ENCODE peak calls at places on chromosomes 12 and 14, in nine cellular contexts. L is kidney; D is CD8-positive, alpha-beta T cell; V is brain microvascular endothelial cell; W is effector memory CD4-positive, alpha-beta T cell; M is right lobe of liver; Q is testis; O is upper lobe of right lung; P is heart right ventricle. I is an unnamed sample. For H3K36me3, the result is how much of the 10 kb centered on the place peaks cover.

GRCh38 chr14:94129758-94130414 is 482 bp upstream of the IFI27L2 start:
- DNase-seq in L (no peak), D (peak), V (peak), W (peak), M (no peak), Q (peak), O (no peak), P (peak), I (peak)

GRCh38 chr12:3792623-3793288 is 39.8 kb upstream of the CRACR2A start:
- DNase-seq in L (no peak), D (no peak), V (no peak), W (no peak), M (peak), Q (no peak), O (no peak), P (no peak), I (no peak)

GRCh38 chr14:68982581-68982980 is 3.5 kb upstream of the ACTN1 start:
- DNase-seq in L (no peak), D (no peak), V (no peak), W (no peak), M (no peak), Q (no peak), O (no peak), P (no peak), I (no peak)

GRCh38 chr14:105830171-105830570 is 303.8 kb downstream of the TMEM121 start:
- DNase-seq in L (no peak), D (no peak), V (no peak), W (no peak), M (no peak), Q (no peak), O (no peak), P (no peak), I (no peak)

GRCh38 chr12:79420146-79420618 is 270.6 kb downstream of the PAWR start:
- DNase-seq in L (no peak), D (no peak), V (peak), W (no peak), M (no peak), Q (no peak), O (no peak), P (no peak), I (no peak)

GRCh38 chr12:61546296-61546695 is 713.9 kb upstream of the USP15 start:
- DNase-seq in L (no peak), D (no peak), V (peak), W (no peak), M (no peak), Q (no peak), O (no peak), P (no peak), I (no peak)

GRCh38 chr12:54201001-54201794 is 12.4 kb upstream of the SMUG1 start:
- DNase-seq in L (peak), D (peak), V (peak), W (peak), M (peak), Q (peak), O (peak), P (peak), I (peak)

GRCh38 chr14:28762290-28762948 is 4.2 kb upstream of the FOXG1 start:
- DNase-seq in L (no peak), D (no peak), V (no peak), W (no peak), M (no peak), Q (no peak), O (no peak), P (no peak), I (no peak)

GRCh38 chr12:4107436-4107878 is 166.1 kb upstream of the CCND2 start:
- DNase-seq in L (no peak), D (peak), V (peak), W (peak), M (no peak), Q (peak), O (no peak), P (peak), I (peak)

GRCh38 chr12:96044017-96044985 is 8.9 kb upstream of the LTA4H start:
- DNase-seq in L (no peak), D (no peak), V (peak), W (no peak), M (no peak), Q (no peak), O (no peak), P (no peak), I (no peak)

GRCh38 chr14:90295870-90296516 is 35.7 kb downstream of the NRDE2 start:
- DNase-seq in L (no peak), D (no peak), V (peak), W (no peak), M (no peak), Q (no peak), O (no peak), P (no peak), I (no peak)

GRCh38 chr14:104180561-104181165 is 42.3 kb downstream of the KIF26A start:
- DNase-seq in L (no peak), D (no peak), V (no peak), W (no peak), M (no peak), Q (no peak), O (no peak), P (no peak), I (no peak)

GRCh38 chr12:65952737-65953209 is 128.5 kb downstream of the HMGA2 start:
- DNase-seq in L (no peak), D (no peak), V (peak), W (no peak), M (no peak), Q (no peak), O (no peak), P (no peak), I (no peak)

GRCh38 chr14:77026166-77026929 is 2.2 kb downstream of the IRF2BPL start:
- DNase-seq in L (peak), D (no peak), V (no peak), W (no peak), M (peak), Q (no peak), O (peak), P (no peak), I (no peak)

GRCh38 chr14:57266060-57266459 is 2.6 kb downstream of the EXOC5 start:
- DNase-seq in L (no peak), D (no peak), V (no peak), W (no peak), M (no peak), Q (no peak), O (no peak), P (no peak), I (no peak)

GRCh38 chr12:47033081-47033480 is 46.3 kb upstream of the PCED1B start:
- DNase-seq in L (peak), D (no peak), V (no peak), W (no peak), M (peak), Q (peak), O (peak), P (no peak), I (no peak)

GRCh38 chr12:77032406-77032805 is 33.0 kb downstream of the E2F7 start:
- DNase-seq in L (no peak), D (no peak), V (no peak), W (no peak), M (no peak), Q (no peak), O (no peak), P (no peak), I (no peak)

GRCh38 chr12:118292836-118293235 is 79.9 kb downstream of the TAOK3 start:
- DNase-seq in L (no peak), D (no peak), V (no peak), W (no peak), M (no peak), Q (no peak), O (no peak), P (no peak), I (no peak)

GRCh38 chr14:57835751-57836150 is 30.1 kb downstream of the SLC35F4 start:
- DNase-seq in L (no peak), D (no peak), V (no peak), W (no peak), M (no peak), Q (no peak), O (no peak), P (no peak), I (no peak)

GRCh38 chr14:73943083-73943482 is 6.8 kb downstream of the FAM161B start:
- DNase-seq in L (no peak), D (no peak), V (peak), W (no peak), M (no peak), Q (no peak), O (no peak), P (no peak), I (no peak)

GRCh38 chr12:48686037-48686595 is 4.1 kb upstream of the KANSL2 start:
- DNase-seq in L (no peak), D (no peak), V (no peak), W (no peak), M (no peak), Q (no peak), O (no peak), P (no peak), I (no peak)

GRCh38 chr12:41141076-41141475 is 47.0 kb upstream of the PDZRN4 start:
- DNase-seq in L (no peak), D (no peak), V (no peak), W (no peak), M (no peak), Q (no peak), O (no peak), P (no peak), I (no peak)
- H3K27ac ChIP-seq in L (no peak), D (no peak), V (no peak), W (no peak), M (no peak), Q (no peak), O (no peak), P (no peak), I (no peak)

GRCh38 chr12:73067616-73068015 is 795.4 kb downstream of the TRHDE start:
- DNase-seq in L (peak), D (no peak), V (no peak), W (no peak), M (no peak), Q (no peak), O (no peak), P (no peak), I (no peak)
- H3K36me3 ChIP-seq in L (under half), D (under half), V (under half), W (under half), M (under half), Q (under half), O (under half), P (under half), I (under half)

DNA sequence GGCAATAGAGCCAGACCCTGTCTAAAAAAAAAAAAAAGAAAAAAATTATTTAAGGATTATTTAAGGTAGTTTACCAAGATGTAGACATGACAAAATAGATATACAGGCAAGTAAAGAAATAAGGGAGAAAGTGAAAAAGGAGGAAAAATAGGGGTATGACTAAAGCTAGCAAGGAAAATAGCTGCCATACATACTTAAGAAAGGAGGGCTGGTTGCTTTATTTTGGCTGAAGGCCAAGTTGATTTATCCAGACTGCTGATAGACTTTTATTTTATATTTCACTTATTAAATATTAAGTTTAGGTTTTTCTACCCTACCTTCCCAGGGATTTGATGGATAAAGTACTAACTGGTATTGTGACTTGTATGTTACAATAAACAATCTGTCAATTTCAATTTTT is 8.3 kb upstream of the AEBP2 start:
- DNase-seq in L (no peak), D (no peak), V (peak), W (no peak), M (no peak), Q (no peak), O (no peak), P (no peak), I (no peak)
- H3K27ac ChIP-seq in L (no peak), D (no peak), V (peak), W (no peak), M (no peak), Q (no peak), O (no peak), P (no peak), I (no peak)

GRCh38 chr12:109196332-109196731 is 79.9 kb downstream of the ACACB start:
- DNase-seq in L (no peak), D (no peak), V (no peak), W (no peak), M (no peak), Q (no peak), O (no peak), P (no peak), I (no peak)
- H3K36me3 ChIP-seq in L (under half), D (under half), V (under half), W (under half), M (half or more), Q (under half), O (half or more), P (half or more), I (under half)

GRCh38 chr12:123494124-123494843 is 36.3 kb downstream of the SNRNP35 start:
- DNase-seq in L (no peak), D (no peak), V (no peak), W (no peak), M (no peak), Q (no peak), O (no peak), P (no peak), I (no peak)
- H3K27ac ChIP-seq in L (no peak), D (no peak), V (no peak), W (no peak), M (no peak), Q (no peak), O (no peak), P (peak), I (no peak)

DNA sequence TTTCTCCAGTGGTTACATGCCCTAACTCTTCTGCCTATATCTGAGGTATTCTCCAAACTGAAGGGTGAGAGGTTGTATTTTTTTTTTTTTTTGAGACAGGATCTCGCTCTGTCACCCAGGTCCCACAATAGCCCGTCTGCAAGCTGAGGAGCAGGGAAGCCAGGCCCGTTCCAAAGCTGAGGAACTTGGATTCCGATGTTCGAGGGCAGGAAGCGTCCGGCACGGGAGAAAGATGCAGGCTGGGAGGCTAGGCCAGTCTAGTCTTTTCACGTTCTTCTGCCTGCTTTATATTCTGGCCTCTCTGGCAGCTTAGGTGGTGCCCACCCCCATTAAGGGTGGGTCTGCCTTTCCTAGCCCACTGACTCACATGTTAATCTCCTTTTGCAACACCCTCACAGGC is 67.0 kb upstream of the DYNC1H1 start:
- DNase-seq in L (no peak), D (no peak), V (no peak), W (no peak), M (no peak), Q (no peak), O (no peak), P (no peak), I (no peak)
- H3K36me3 ChIP-seq in L (under half), D (half or more), V (under half), W (half or more), M (half or more), Q (under half), O (half or more), P (half or more), I (half or more)

DNA sequence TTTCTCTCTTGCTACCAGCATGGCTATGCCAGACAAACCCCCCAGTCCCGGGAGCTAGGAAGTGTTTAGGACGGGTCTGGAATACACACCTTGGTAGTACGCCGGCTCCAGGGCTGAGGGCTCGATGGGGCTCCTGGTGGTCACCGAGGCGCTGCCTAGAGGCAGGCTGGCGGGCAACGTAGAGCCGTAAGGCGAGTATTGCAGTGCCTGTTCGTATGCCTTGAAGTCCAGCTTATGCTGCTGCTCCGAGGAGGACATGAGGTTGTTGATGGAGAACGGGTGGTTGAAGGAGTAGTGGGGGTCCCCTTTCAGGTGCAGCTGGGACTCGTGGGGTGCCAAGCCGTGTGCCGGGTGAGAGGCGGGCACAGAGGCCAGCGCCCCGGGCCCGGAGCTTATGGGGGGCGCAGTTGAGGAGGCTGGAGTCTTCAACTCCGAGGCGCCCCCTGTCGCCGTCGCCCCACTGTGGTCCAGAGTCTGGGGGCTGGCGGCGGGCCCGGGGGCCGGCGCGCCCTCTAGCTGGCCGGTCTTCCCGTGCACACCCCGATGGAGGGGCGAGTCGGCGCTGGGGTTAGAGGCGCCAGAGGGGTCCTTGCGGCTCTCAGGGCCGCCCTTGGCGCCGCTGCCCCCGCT is 3.6 kb downstream of the FOXA1 start:
- DNase-seq in L (peak), D (no peak), V (no peak), W (no peak), M (peak), Q (no peak), O (peak), P (no peak), I (no peak)
- H3K27ac ChIP-seq in L (no peak), D (no peak), V (no peak), W (no peak), M (peak), Q (no peak), O (peak), P (no peak), I (no peak)

I was measured in CD4-positive, alpha-beta memory T cell.